ENCODE peak calls at places on chromosomes 6 and 20, in six cellular contexts. H is CD4-positive, alpha-beta memory T cell; D is tibial nerve; C is left ventricle myocardium inferior; T is Peyer's patch; R is AG04450. S is an unnamed sample.
A peak's percentile ranks its signal among the peaks of the same experiment; 100 is the strongest.

GRCh38 chr6:125188037-125188436 is 34.5 kb downstream of the TPD52L1 start:
- DNase-seq in R (peak; percentile 39), D (no peak), H (no peak), C (no peak), T (no peak), S (no peak)

GRCh38 chr6:35370124-35370741 is 27.9 kb downstream of the PPARD start:
- DNase-seq in D (peak; percentile 52), R (peak; percentile 46), H (peak; percentile 9), T (no peak), C (peak; percentile 58), S (peak; percentile 46)

GRCh38 chr6:134830945-134831344 is 119.0 kb downstream of the ALDH8A1 start:
- DNase-seq in H (no peak), R (no peak), C (no peak), T (no peak), D (no peak), S (no peak)

GRCh38 chr6:3795836-3796395 is 44.4 kb upstream of the PXDC1 start:
- DNase-seq in H (no peak), R (no peak), C (no peak), D (no peak), T (no peak), S (no peak)

GRCh38 chr20:7772376-7772775 is 167.9 kb downstream of the HAO1 start:
- DNase-seq in T (no peak), C (peak; percentile 15), H (no peak), D (no peak), R (peak; percentile 32), S (no peak)

GRCh38 chr6:31795616-31796298 is at the start of gene VARS1:
- DNase-seq in T (peak; percentile 95), H (peak; percentile 83), R (peak; percentile 62), C (peak; percentile 94), D (peak; percentile 64), S (peak; percentile 75)

GRCh38 chr6:16045238-16045637 is 83.6 kb upstream of the MYLIP start:
- DNase-seq in H (no peak), D (no peak), T (no peak), C (no peak), R (no peak), S (no peak)

GRCh38 chr20:62311832-62312661 is 9.2 kb downstream of the ADRM1 start:
- DNase-seq in H (no peak), T (no peak), D (no peak), R (no peak), C (no peak), S (no peak)

GRCh38 chr20:43576108-43576507 is 14.6 kb upstream of the IFT52 start:
- DNase-seq in H (no peak), T (no peak), D (no peak), R (no peak), C (peak; percentile 49), S (no peak)

GRCh38 chr6:166957087-166957804 is 896 bp upstream of the RNASET2 start:
- DNase-seq in D (peak; percentile 45), T (peak; percentile 83), C (peak; percentile 66), R (no peak), H (peak; percentile 40), S (peak; percentile 61)

GRCh38 chr6:20833881-20834515 is 299.7 kb downstream of the CDKAL1 start:
- DNase-seq in D (no peak), T (no peak), H (no peak), R (no peak), C (no peak), S (no peak)

DNA sequence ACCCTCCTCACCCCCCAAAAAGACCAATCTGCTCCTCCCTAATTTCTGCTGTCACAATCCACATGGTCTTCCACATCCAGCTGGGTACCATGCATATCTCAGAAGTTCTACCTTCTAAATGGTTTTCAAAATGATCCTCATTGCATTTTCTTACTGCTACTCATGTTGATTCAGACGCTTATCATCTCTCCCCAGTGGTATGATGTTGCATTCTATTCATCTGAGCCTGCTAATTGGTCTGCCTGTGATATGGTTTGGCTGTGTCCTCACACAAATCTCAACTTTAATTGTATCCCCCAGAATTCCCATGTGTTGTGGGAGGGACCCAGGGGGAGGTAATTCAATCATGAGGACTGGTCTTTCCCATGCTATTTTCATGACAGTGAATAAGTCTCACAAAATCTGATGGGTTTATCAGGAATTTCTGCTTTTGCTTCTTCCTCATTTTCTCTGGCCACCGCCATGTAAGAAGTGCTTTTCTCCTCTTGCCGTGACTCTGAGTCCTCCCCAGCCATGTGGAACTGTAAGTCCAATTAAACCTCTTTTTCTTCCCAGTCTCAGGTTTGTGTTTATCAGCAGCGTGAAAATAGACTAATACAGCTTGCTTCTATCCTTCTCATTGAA is 41.4 kb upstream of the CLIC5 start:
- DNase-seq in D (no peak), T (no peak), R (no peak), C (no peak), H (no peak), S (no peak)
- H3K4me3 ChIP-seq in D (no peak overlapping the region), T (no peak overlapping the region), R (no peak overlapping the region), C (no peak overlapping the region), H (no peak overlapping the region), S (no peak overlapping the region)

DNA sequence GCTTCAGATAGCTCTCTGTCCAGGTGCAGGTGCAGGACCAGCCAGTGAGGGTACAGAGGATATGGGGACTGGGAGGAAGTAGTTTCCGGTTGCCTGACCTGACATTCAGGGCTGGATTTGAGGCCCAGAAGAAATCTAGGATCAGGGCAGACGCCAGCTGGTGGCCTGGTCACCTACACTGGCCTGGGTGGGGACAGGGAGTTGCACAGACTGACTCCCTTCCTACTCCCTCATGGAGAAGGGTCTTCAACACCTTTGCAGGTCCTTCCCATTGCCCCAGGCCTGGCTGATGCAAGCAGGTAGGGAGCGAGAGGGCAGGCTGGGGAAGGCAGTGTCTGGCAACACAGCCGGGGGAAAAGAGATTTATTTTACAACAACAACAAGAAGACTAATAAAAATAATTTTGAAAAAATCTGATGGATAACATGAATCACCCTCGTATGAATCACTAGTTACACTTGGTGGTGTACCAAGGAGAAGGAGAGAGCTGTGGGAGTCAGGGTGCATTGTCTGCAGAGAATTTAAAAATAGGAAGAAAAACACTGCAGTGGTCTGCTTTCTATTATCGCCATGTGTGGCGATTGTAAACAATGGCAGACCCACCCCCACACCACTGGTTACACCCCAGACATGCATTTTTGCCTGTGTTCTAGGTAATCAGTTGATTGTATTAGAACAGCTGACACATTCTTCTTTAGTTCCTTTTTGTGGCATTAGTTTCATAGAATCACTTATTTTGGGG is 62.3 kb upstream of the SNX9 start:
- DNase-seq in H (no peak), C (no peak), T (no peak), D (no peak), R (peak; percentile 37), S (no peak)
- H3K27ac ChIP-seq in H (no peak overlapping the region), C (no peak overlapping the region), T (peak overlapping the region; percentile 80), D (peak overlapping the region; percentile 44), R (peak overlapping the region; percentile 90), S (no peak overlapping the region)

DNA sequence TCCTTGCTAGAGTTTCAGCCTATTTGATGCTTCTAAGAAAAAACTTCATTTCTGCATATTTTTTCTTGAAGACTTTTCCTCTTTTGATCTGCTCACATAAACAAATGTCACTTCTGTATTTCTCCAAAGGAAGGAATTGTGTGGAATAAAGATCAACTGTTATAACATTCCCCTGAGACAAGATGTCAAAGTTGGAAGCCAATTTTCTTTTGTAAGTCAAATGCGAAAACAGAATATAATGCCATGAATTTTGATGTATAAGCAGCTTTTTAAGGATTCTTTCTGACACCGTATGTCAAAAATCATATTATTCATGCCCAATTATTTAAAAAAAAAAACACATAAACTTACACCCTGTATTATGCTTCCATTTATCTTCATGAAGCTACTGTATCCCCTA is 70.3 kb upstream of the NHSL1 start:
- DNase-seq in D (no peak), T (no peak), R (no peak), C (no peak), H (no peak), S (no peak)
- H3K4me3 ChIP-seq in D (peak overlapping the region; percentile 20), T (no peak overlapping the region), R (peak overlapping the region; percentile 69), C (peak overlapping the region; percentile 67), H (no peak overlapping the region), S (no peak overlapping the region)

GRCh38 chr6:26240981-26241770 is 123.8 kb upstream of the BTN3A2 start:
- DNase-seq in H (peak; percentile 54), T (no peak), D (no peak), C (no peak), R (no peak), S (peak; percentile 59)
- H3K27ac ChIP-seq in H (peak overlapping the region; percentile 81), T (peak overlapping the region; percentile 84), D (peak overlapping the region; percentile 52), C (peak overlapping the region; percentile 78), R (peak overlapping the region; percentile 98), S (peak overlapping the region; percentile 83)

DNA sequence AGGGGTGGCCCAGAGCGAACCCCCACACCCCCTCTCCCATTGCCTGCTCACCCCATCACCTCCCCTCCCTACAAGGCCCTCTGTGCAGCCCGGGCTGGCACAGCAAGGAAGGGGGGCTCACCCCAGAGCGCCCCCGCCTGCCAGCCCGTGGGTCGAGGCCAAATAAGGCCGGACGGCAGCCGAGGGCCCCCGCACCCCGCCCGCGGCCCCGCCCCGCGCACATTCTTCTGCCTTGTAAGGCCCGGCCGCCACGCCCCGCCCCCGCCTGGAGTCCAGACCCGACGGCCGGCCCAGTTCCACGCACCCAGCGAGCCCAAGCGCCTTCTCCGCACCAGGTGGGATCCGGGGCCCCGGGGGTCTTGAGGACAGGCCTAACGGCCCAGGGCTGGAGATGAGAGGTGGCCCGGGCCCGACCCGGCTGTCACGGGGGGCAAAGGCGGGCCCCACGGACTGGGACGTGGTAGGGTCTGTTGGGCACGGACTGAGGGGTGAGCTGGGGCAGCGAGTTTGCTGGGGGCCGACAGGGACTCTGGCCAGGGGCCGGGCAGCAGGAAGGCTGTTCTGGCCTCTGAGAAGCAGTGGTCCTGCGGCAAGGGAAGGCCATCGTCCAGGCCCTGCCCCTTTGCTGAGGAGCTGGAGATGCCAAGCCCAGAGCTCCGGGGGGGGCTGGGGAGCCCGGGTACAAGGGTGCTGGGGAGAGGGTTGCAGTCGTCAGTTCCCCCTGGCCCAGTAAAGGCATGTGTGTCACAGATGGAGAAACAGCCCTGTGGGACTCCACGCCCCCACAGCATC is at the start of gene MYL9:
- DNase-seq in T (peak; percentile 85), R (peak; percentile 39), H (no peak), D (peak; percentile 91), C (peak; percentile 97), S (no peak)
- H3K4me3 ChIP-seq in T (peak within 1 kb of the TSS; percentile 43), R (peak within 1 kb of the TSS; percentile 97), H (no peak within 1 kb of the TSS), D (peak within 1 kb of the TSS; percentile 82), C (peak within 1 kb of the TSS; percentile 98), S (no peak within 1 kb of the TSS)

DNA sequence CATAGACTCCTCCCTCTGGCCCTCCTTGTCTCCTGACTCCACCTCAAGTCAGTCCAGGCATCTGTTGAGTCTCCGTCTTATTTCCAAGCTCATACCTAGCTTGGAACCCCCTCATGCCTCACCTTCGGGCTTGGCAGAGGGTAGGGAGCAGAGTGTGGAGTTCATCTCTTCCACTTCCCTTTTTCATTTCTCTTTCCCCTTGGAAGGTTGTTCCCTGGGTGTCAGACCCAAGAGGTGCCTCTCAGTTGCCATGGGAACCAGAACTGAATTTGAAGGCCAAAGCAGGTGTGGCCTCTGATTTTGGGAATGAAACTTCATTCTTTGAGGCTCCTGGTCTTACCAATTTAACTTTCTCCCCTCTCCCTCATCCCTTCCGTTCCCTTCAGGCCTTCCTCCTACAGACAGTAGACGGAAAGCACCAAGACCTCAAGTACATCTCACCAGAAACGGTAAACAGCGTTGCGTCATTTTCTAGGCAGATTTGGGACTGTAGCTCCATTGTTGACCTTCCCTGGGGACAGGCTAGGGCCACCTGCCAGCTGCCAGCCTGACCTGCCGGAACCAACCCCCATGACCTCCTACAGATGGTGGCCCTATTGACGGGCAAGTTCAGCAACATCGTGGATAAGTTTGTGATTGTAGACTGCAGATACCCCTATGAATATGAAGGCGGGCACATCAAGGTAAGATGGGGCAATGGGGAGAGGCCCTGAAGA is 6.6 kb downstream of the CDC25B start:
- DNase-seq in H (no peak), R (no peak), D (no peak), C (no peak), T (no peak), S (no peak)
- H3K27ac ChIP-seq in H (peak overlapping the region; percentile 68), R (no peak overlapping the region), D (peak overlapping the region; percentile 33), C (no peak overlapping the region), T (no peak overlapping the region), S (peak overlapping the region; percentile 78)